ENCODE peak calls at places on chromosomes 2 and 18, in five cellular contexts. One of them, this sample, is unnamed.

GRCh38 chr2:52264488-52264887 is 1232.6 kb upstream of the NRXN1 start:
- DNase-seq in left cardiac atrium: no peak
- DNase-seq in astrocyte of the spinal cord: no peak
- DNase-seq in A172: no peak
- DNase-seq in T-helper 2 cell: no peak
- DNase-seq in this sample: no peak

GRCh38 chr2:67561411-67561965 is 164.4 kb downstream of the ETAA1 start:
- DNase-seq in astrocyte of the spinal cord: peak; percentile 48
- DNase-seq in T-helper 2 cell: no peak
- DNase-seq in left cardiac atrium: peak; percentile 83
- DNase-seq in A172: peak; percentile 86
- DNase-seq in this sample: no peak

GRCh38 chr2:113124181-113124961 is 3.0 kb upstream of the IL1RN start:
- DNase-seq in left cardiac atrium: no peak
- DNase-seq in T-helper 2 cell: no peak
- DNase-seq in A172: peak; percentile 46
- DNase-seq in astrocyte of the spinal cord: peak; percentile 10
- DNase-seq in this sample: no peak

GRCh38 chr2:102708847-102709559 is 52.8 kb upstream of the TMEM182 start:
- DNase-seq in T-helper 2 cell: no peak
- DNase-seq in A172: peak; percentile 70
- DNase-seq in left cardiac atrium: no peak
- DNase-seq in astrocyte of the spinal cord: peak; percentile 70
- DNase-seq in this sample: no peak

GRCh38 chr18:10499230-10499629 is 26.6 kb upstream of the NAPG start:
- DNase-seq in astrocyte of the spinal cord: no peak
- DNase-seq in A172: no peak
- DNase-seq in T-helper 2 cell: no peak
- DNase-seq in left cardiac atrium: no peak
- DNase-seq in this sample: no peak

GRCh38 chr18:78293940-78294401 is 685.6 kb upstream of the SALL3 start:
- DNase-seq in astrocyte of the spinal cord: no peak
- DNase-seq in T-helper 2 cell: no peak
- DNase-seq in A172: no peak
- DNase-seq in left cardiac atrium: no peak
- DNase-seq in this sample: no peak

GRCh38 chr2:217969588-217969987 is 33.2 kb downstream of the TNS1 start:
- DNase-seq in astrocyte of the spinal cord: no peak
- DNase-seq in T-helper 2 cell: no peak
- DNase-seq in A172: no peak
- DNase-seq in left cardiac atrium: no peak
- DNase-seq in this sample: no peak

GRCh38 chr2:157438907-157439791 is 4.7 kb downstream of the CYTIP start:
- DNase-seq in left cardiac atrium: no peak
- DNase-seq in T-helper 2 cell: no peak
- DNase-seq in astrocyte of the spinal cord: no peak
- DNase-seq in A172: no peak
- DNase-seq in this sample: no peak

GRCh38 chr18:45503988-45504387 is 111.3 kb upstream of the SLC14A2 start:
- DNase-seq in T-helper 2 cell: no peak
- DNase-seq in left cardiac atrium: no peak
- DNase-seq in A172: no peak
- DNase-seq in astrocyte of the spinal cord: peak; percentile 33
- DNase-seq in this sample: no peak

GRCh38 chr2:238974510-238975166 is 126.8 kb downstream of the TWIST2 start:
- DNase-seq in astrocyte of the spinal cord: peak; percentile 78
- DNase-seq in T-helper 2 cell: no peak
- DNase-seq in left cardiac atrium: no peak
- DNase-seq in A172: peak; percentile 98
- DNase-seq in this sample: no peak

GRCh38 chr2:233867993-233868532 is at the start of gene MSL3B:
- DNase-seq in left cardiac atrium: peak; percentile 40
- DNase-seq in A172: no peak
- DNase-seq in T-helper 2 cell: peak; percentile 23
- DNase-seq in astrocyte of the spinal cord: peak; percentile 55
- DNase-seq in this sample: no peak

GRCh38 chr18:73462092-73462491 is 594.3 kb upstream of the NETO1 start:
- DNase-seq in A172: peak; percentile 9
- DNase-seq in T-helper 2 cell: no peak
- DNase-seq in astrocyte of the spinal cord: peak; percentile 91
- DNase-seq in left cardiac atrium: no peak
- DNase-seq in this sample: no peak

GRCh38 chr2:8259106-8259840 is 422.6 kb upstream of the ID2 start:
- DNase-seq in A172: no peak
- DNase-seq in astrocyte of the spinal cord: no peak
- DNase-seq in left cardiac atrium: no peak
- DNase-seq in T-helper 2 cell: no peak
- DNase-seq in this sample: no peak

GRCh38 chr2:239856620-239857285 is 168.4 kb downstream of the NDUFA10 start:
- DNase-seq in A172: no peak
- DNase-seq in T-helper 2 cell: no peak
- DNase-seq in astrocyte of the spinal cord: no peak
- DNase-seq in left cardiac atrium: no peak
- DNase-seq in this sample: no peak

GRCh38 chr2:203623616-203624015 is 82.8 kb upstream of the CD28 start:
- DNase-seq in T-helper 2 cell: no peak
- DNase-seq in A172: peak; percentile 35
- DNase-seq in astrocyte of the spinal cord: peak; percentile 39
- DNase-seq in left cardiac atrium: no peak
- DNase-seq in this sample: no peak

GRCh38 chr2:49973917-49974368 is 819.6 kb upstream of the FSHR start:
- DNase-seq in left cardiac atrium: peak; percentile 72
- DNase-seq in A172: peak; percentile 47
- DNase-seq in astrocyte of the spinal cord: peak; percentile 44
- DNase-seq in T-helper 2 cell: peak; percentile 6
- DNase-seq in this sample: peak; percentile 80

GRCh38 chr2:3606028-3606369 is 11.1 kb downstream of the COLEC11 start:
- DNase-seq in left cardiac atrium: no peak
- DNase-seq in T-helper 2 cell: no peak
- DNase-seq in astrocyte of the spinal cord: no peak
- DNase-seq in A172: no peak
- DNase-seq in this sample: no peak

GRCh38 chr2:227871375-227871788 is at the start of gene DAW1:
- DNase-seq in T-helper 2 cell: no peak
- DNase-seq in A172: no peak
- DNase-seq in astrocyte of the spinal cord: peak; percentile 68
- DNase-seq in left cardiac atrium: peak; percentile 75
- DNase-seq in this sample: no peak

GRCh38 chr18:48302736-48303135 is 106.4 kb downstream of the ZBTB7C start:
- DNase-seq in T-helper 2 cell: no peak
- DNase-seq in left cardiac atrium: no peak
- DNase-seq in astrocyte of the spinal cord: no peak
- DNase-seq in A172: no peak
- DNase-seq in this sample: no peak

GRCh38 chr2:237627463-237628321 is at the start of gene LRRFIP1:
- DNase-seq in astrocyte of the spinal cord: no peak
- DNase-seq in T-helper 2 cell: no peak
- DNase-seq in A172: no peak
- DNase-seq in left cardiac atrium: peak; percentile 51
- DNase-seq in this sample: no peak

GRCh38 chr18:9419956-9420631 is 55.2 kb upstream of the RALBP1 start:
- DNase-seq in A172: peak; percentile 67
- DNase-seq in astrocyte of the spinal cord: peak; percentile 17
- DNase-seq in T-helper 2 cell: no peak
- DNase-seq in left cardiac atrium: no peak
- DNase-seq in this sample: no peak

GRCh38 chr2:182359027-182360011 is 67.5 kb downstream of the PDE1A start:
- DNase-seq in A172: no peak
- DNase-seq in left cardiac atrium: no peak
- DNase-seq in astrocyte of the spinal cord: no peak
- DNase-seq in T-helper 2 cell: no peak
- DNase-seq in this sample: no peak

GRCh38 chr2:240507060-240507777 is 50.6 kb downstream of the ANKMY1 start:
- DNase-seq in astrocyte of the spinal cord: no peak
- DNase-seq in T-helper 2 cell: no peak
- DNase-seq in left cardiac atrium: no peak
- DNase-seq in A172: no peak
- DNase-seq in this sample: no peak

GRCh38 chr2:8682719-8683667 is 1.1 kb downstream of the ID2 start:
- DNase-seq in T-helper 2 cell: peak; percentile 37
- DNase-seq in astrocyte of the spinal cord: peak; percentile 57
- DNase-seq in left cardiac atrium: peak; percentile 60
- DNase-seq in A172: peak; percentile 39
- DNase-seq in this sample: no peak

GRCh38 chr2:160613466-160614153 is 120.0 kb upstream of the RBMS1 start:
- DNase-seq in left cardiac atrium: no peak
- DNase-seq in T-helper 2 cell: no peak
- DNase-seq in astrocyte of the spinal cord: peak; percentile 88
- DNase-seq in A172: peak; percentile 82
- DNase-seq in this sample: no peak

GRCh38 chr18:48991299-48992055 is 40.7 kb upstream of the SMAD7 start:
- DNase-seq in A172: no peak
- DNase-seq in T-helper 2 cell: no peak
- DNase-seq in astrocyte of the spinal cord: no peak
- DNase-seq in left cardiac atrium: no peak
- DNase-seq in this sample: no peak

GRCh38 chr2:29606105-29606871 is 315.1 kb downstream of the ALK start:
- DNase-seq in left cardiac atrium: no peak
- DNase-seq in A172: peak; percentile 92
- DNase-seq in astrocyte of the spinal cord: peak; percentile 92
- DNase-seq in T-helper 2 cell: no peak
- DNase-seq in this sample: no peak

GRCh38 chr18:8978394-8978793 is 124.1 kb upstream of the NDUFV2 start:
- DNase-seq in A172: no peak
- DNase-seq in T-helper 2 cell: no peak
- DNase-seq in left cardiac atrium: no peak
- DNase-seq in astrocyte of the spinal cord: no peak
- DNase-seq in this sample: no peak

GRCh38 chr2:178934571-178934970 is 115.4 kb downstream of the CCDC141 start:
- DNase-seq in T-helper 2 cell: no peak
- DNase-seq in A172: no peak
- DNase-seq in astrocyte of the spinal cord: no peak
- DNase-seq in left cardiac atrium: no peak
- DNase-seq in this sample: no peak

GRCh38 chr2:110864176-110864575 is 131.8 kb downstream of the ACOXL start:
- DNase-seq in left cardiac atrium: no peak
- DNase-seq in T-helper 2 cell: no peak
- DNase-seq in A172: no peak
- DNase-seq in astrocyte of the spinal cord: no peak
- DNase-seq in this sample: no peak

GRCh38 chr2:70927641-70928040 is 8.1 kb upstream of the ATP6V1B1 start:
- DNase-seq in A172: no peak
- DNase-seq in astrocyte of the spinal cord: no peak
- DNase-seq in left cardiac atrium: no peak
- DNase-seq in T-helper 2 cell: no peak
- DNase-seq in this sample: no peak

GRCh38 chr2:60550151-60550983 is 3.1 kb downstream of the BCL11A start:
- DNase-seq in left cardiac atrium: peak; percentile 63
- DNase-seq in A172: peak; percentile 43
- DNase-seq in astrocyte of the spinal cord: peak; percentile 90
- DNase-seq in T-helper 2 cell: no peak
- DNase-seq in this sample: peak; percentile 48

GRCh38 chr2:62382757-62383156 is 123.2 kb downstream of the TMEM17 start:
- DNase-seq in T-helper 2 cell: no peak
- DNase-seq in astrocyte of the spinal cord: no peak
- DNase-seq in left cardiac atrium: no peak
- DNase-seq in A172: peak; percentile 27
- DNase-seq in this sample: no peak